ENCODE peak calls at places on chromosomes 1 and 21, in six cellular contexts. P is CD4-positive, alpha-beta T cell; S is mammary epithelial cell; O is PC-9; D is transverse colon; W is heart left ventricle. Y is an unnamed sample.

GRCh38 chr1:226223157-226223785 is at the start of gene MIXL1:
- DNase-seq in P (no peak), S (no peak), O (no peak), D (peak; percentile 11), W (no peak), Y (no peak)

GRCh38 chr21:15659768-15660423 is 69.9 kb upstream of the USP25 start:
- DNase-seq in P (no peak), S (peak; percentile 8), O (no peak), D (peak; percentile 68), W (no peak), Y (no peak)

GRCh38 chr1:42392255-42392654 is 11.7 kb downstream of the RIMKLA start:
- DNase-seq in P (no peak), S (no peak), O (no peak), D (peak; percentile 13), W (no peak), Y (no peak)

GRCh38 chr1:38038836-38039235 is 7.8 kb downstream of the POU3F1 start:
- DNase-seq in P (no peak), S (no peak), O (no peak), D (no peak), W (no peak), Y (no peak)

GRCh38 chr1:51624851-51625250 is 8.0 kb downstream of the OSBPL9 start:
- DNase-seq in P (no peak), S (no peak), O (no peak), D (no peak), W (no peak), Y (no peak)

GRCh38 chr1:111596499-111596898 is 23.1 kb upstream of the RAP1A start:
- DNase-seq in P (peak; percentile 43), S (no peak), O (no peak), D (peak; percentile 41), W (no peak), Y (no peak)

GRCh38 chr1:27332536-27333281 is 9.1 kb upstream of the SYTL1 start:
- DNase-seq in P (peak; percentile 37), S (no peak), O (peak; percentile 41), D (peak; percentile 39), W (peak; percentile 53), Y (no peak)

GRCh38 chr1:28197682-28198415 is 21.4 kb upstream of the PTAFR start:
- DNase-seq in P (no peak), S (no peak), O (no peak), D (no peak), W (no peak), Y (no peak)

GRCh38 chr1:27807385-27807784 is 23.2 kb upstream of the PPP1R8 start:
- DNase-seq in P (no peak), S (no peak), O (no peak), D (no peak), W (no peak), Y (no peak)

GRCh38 chr1:2374260-2375155 is 16.8 kb downstream of the MORN1 start:
- DNase-seq in P (no peak), S (no peak), O (no peak), D (peak; percentile 3), W (no peak), Y (no peak)

GRCh38 chr21:33761104-33762036 is 119.1 kb downstream of the ITSN1 start:
- DNase-seq in P (no peak), S (peak; percentile 81), O (peak; percentile 37), D (no peak), W (peak; percentile 32), Y (no peak)

GRCh38 chr1:156414440-156415064 is 45.5 kb downstream of the RHBG start:
- DNase-seq in P (no peak), S (no peak), O (no peak), D (no peak), W (no peak), Y (no peak)

GRCh38 chr1:192907545-192908243 is 98.9 kb downstream of the RGS2 start:
- DNase-seq in P (no peak), S (peak; percentile 91), O (no peak), D (no peak), W (no peak), Y (no peak)

GRCh38 chr21:45541221-45542039 is 810 bp downstream of the SLC19A1 start:
- DNase-seq in P (peak; percentile 65), S (peak; percentile 39), O (peak; percentile 53), D (peak; percentile 87), W (peak; percentile 83), Y (peak; percentile 81)

GRCh38 chr1:2589331-2590232 is 3.0 kb downstream of the PRXL2B start:
- DNase-seq in P (no peak), S (no peak), O (no peak), D (no peak), W (no peak), Y (no peak)

GRCh38 chr1:23421752-23422312 is 2.7 kb downstream of the TCEA3 start:
- DNase-seq in P (no peak), S (no peak), O (no peak), D (peak; percentile 42), W (no peak), Y (no peak)

GRCh38 chr1:111089638-111090037 is 50.3 kb downstream of the DRAM2 start:
- DNase-seq in P (no peak), S (no peak), O (no peak), D (no peak), W (no peak), Y (no peak)

GRCh38 chr21:34074283-34075098 is 1.1 kb downstream of the MRPS6 start:
- DNase-seq in P (no peak), S (peak; percentile 38), O (no peak), D (no peak), W (no peak), Y (no peak)

GRCh38 chr1:20158358-20159070 is 19.4 kb downstream of the PLA2G2F start:
- DNase-seq in P (no peak), S (peak; percentile 43), O (no peak), D (no peak), W (no peak), Y (no peak)
- H3K9me3 ChIP-seq in P (peaks cover 31% of the 10 kb centered on the region), S (peaks cover 22% of the 10 kb centered on the region), O (peaks cover 3% of the 10 kb centered on the region), D (peaks cover 30% of the 10 kb centered on the region), W (no peaks in the 10 kb centered on the region), Y (no peaks in the 10 kb centered on the region)

GRCh38 chr21:43322311-43322710 is 104.6 kb downstream of the SIK1 start:
- DNase-seq in P (no peak), S (no peak), O (no peak), D (no peak), W (no peak), Y (no peak)

GRCh38 chr21:43321611-43322010 is 105.3 kb downstream of the SIK1 start:
- DNase-seq in P (no peak), S (no peak), O (no peak), D (no peak), W (no peak), Y (no peak)

GRCh38 chr21:43321111-43321510 is 105.8 kb downstream of the SIK1 start:
- DNase-seq in P (no peak), S (no peak), O (no peak), D (no peak), W (no peak), Y (no peak)

GRCh38 chr21:43323244-43324005 is 103.5 kb downstream of the SIK1 start:
- DNase-seq in P (no peak), S (no peak), O (no peak), D (no peak), W (peak; percentile 80), Y (peak; percentile 68)

DNA sequence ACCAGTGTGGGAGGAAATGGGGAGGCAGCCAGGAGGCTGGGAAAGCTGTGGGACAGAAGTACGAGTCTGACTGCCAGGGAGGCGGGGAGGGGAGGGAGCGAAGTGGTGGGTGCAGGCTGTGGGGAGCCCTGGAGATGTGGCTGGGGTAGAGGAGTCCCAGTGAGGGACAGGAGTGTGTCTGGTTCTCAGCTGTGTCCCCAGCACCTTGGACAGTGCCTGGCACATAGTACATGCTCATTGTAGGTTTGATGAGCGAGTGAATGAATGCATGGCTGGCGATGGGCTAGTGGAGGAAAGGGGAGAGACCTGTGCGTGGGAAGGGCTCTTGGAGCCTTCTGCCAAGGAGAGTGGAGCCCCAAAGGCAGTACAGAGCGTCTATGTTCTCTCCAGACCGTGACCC is 104.1 kb downstream of the SIK1 start:
- DNase-seq in P (no peak), S (no peak), O (no peak), D (no peak), W (no peak), Y (no peak)
- H3K9me3 ChIP-seq in P (no peaks in the 10 kb centered on the region), S (peaks cover 3% of the 10 kb centered on the region), O (no peaks in the 10 kb centered on the region), D (no peaks in the 10 kb centered on the region), W (no peaks in the 10 kb centered on the region), Y (peaks cover 4% of the 10 kb centered on the region)

DNA sequence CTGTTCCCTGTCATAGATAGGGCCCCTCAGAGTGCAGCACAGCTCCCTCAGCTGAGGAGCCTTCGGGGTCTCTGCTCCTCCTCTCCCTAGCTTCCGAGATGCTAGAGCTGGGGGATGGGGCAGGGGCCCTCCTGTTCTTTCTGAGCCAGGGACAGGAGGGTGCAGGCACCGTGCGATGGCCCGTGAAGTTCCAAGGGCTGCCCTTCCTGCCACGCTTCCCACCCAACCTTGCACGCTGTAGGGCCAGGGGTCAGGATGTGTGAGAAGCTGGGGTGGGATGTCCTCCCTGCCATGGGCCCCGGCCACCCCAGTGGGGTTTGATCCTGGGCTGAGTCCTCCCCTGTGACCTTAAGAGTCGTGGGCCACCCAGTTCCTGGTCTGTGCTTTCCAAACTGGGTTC is 240.7 kb upstream of the C1orf174 start:
- DNase-seq in P (no peak), S (no peak), O (no peak), D (no peak), W (no peak), Y (no peak)
- H3K9me3 ChIP-seq in P (no peaks in the 10 kb centered on the region), S (peaks cover 33% of the 10 kb centered on the region), O (no peaks in the 10 kb centered on the region), D (no peaks in the 10 kb centered on the region), W (no peaks in the 10 kb centered on the region), Y (no peaks in the 10 kb centered on the region)

GRCh38 chr1:72946901-72947505 is 664.7 kb upstream of the NEGR1 start:
- DNase-seq in P (no peak), S (no peak), O (no peak), D (no peak), W (no peak), Y (no peak)
- H3K9me3 ChIP-seq in P (no peaks in the 10 kb centered on the region), S (no peaks in the 10 kb centered on the region), O (no peaks in the 10 kb centered on the region), D (no peaks in the 10 kb centered on the region), W (no peaks in the 10 kb centered on the region), Y (no peaks in the 10 kb centered on the region)